ENCODE peak calls at places on chromosomes 1 and 21, in five cellular contexts. One of them, this sample, is unnamed. For H3K36me3, the result is how much of the 10 kb centered on the place peaks cover.

GRCh38 chr1:46393510-46393909 is 607 bp upstream of the FAAH start:
- DNase-seq in mucosa of descending colon: no peak
- DNase-seq in Peyer's patch: no peak
- DNase-seq in prostate gland: no peak
- DNase-seq in GM12878: no peak
- DNase-seq in this sample: no peak

GRCh38 chr1:225474439-225474985 is 46.7 kb upstream of the LBR start:
- DNase-seq in mucosa of descending colon: no peak
- DNase-seq in Peyer's patch: no peak
- DNase-seq in prostate gland: no peak
- DNase-seq in GM12878: no peak
- DNase-seq in this sample: no peak

GRCh38 chr1:210263963-210264362 is 31.4 kb downstream of the SERTAD4 start:
- DNase-seq in mucosa of descending colon: no peak
- DNase-seq in Peyer's patch: no peak
- DNase-seq in prostate gland: no peak
- DNase-seq in GM12878: no peak
- DNase-seq in this sample: no peak

GRCh38 chr21:38804617-38805281 is 980 bp upstream of the ETS2 start:
- DNase-seq in mucosa of descending colon: peak
- DNase-seq in Peyer's patch: peak
- DNase-seq in prostate gland: peak
- DNase-seq in GM12878: no peak
- DNase-seq in this sample: peak

GRCh38 chr21:39010629-39011404 is 172.4 kb downstream of the PSMG1 start:
- DNase-seq in mucosa of descending colon: no peak
- DNase-seq in Peyer's patch: no peak
- DNase-seq in prostate gland: no peak
- DNase-seq in GM12878: no peak
- DNase-seq in this sample: no peak

GRCh38 chr1:64654519-64655341 is 90.1 kb upstream of the RAVER2 start:
- DNase-seq in mucosa of descending colon: no peak
- DNase-seq in Peyer's patch: no peak
- DNase-seq in prostate gland: no peak
- DNase-seq in GM12878: no peak
- DNase-seq in this sample: no peak

GRCh38 chr1:199046618-199047017 is 407.8 kb downstream of the PTPRC start:
- DNase-seq in mucosa of descending colon: no peak
- DNase-seq in Peyer's patch: no peak
- DNase-seq in prostate gland: no peak
- DNase-seq in GM12878: no peak
- DNase-seq in this sample: no peak

GRCh38 chr1:185450123-185450788 is 133.2 kb upstream of the IVNS1ABP start:
- DNase-seq in mucosa of descending colon: no peak
- DNase-seq in Peyer's patch: no peak
- DNase-seq in prostate gland: no peak
- DNase-seq in GM12878: no peak
- DNase-seq in this sample: no peak

GRCh38 chr1:3011631-3012510 is 9.4 kb upstream of the ACTRT2 start:
- DNase-seq in mucosa of descending colon: peak
- DNase-seq in Peyer's patch: peak
- DNase-seq in prostate gland: no peak
- DNase-seq in GM12878: no peak
- DNase-seq in this sample: no peak

GRCh38 chr1:3013371-3014038 is 7.8 kb upstream of the ACTRT2 start:
- DNase-seq in mucosa of descending colon: peak
- DNase-seq in Peyer's patch: peak
- DNase-seq in prostate gland: no peak
- DNase-seq in GM12878: no peak
- DNase-seq in this sample: no peak

GRCh38 chr1:3014041-3014440 is 7.2 kb upstream of the ACTRT2 start:
- DNase-seq in mucosa of descending colon: peak
- DNase-seq in Peyer's patch: no peak
- DNase-seq in prostate gland: no peak
- DNase-seq in GM12878: no peak
- DNase-seq in this sample: no peak

GRCh38 chr1:3011127-3011526 is 10.1 kb upstream of the ACTRT2 start:
- DNase-seq in mucosa of descending colon: no peak
- DNase-seq in Peyer's patch: no peak
- DNase-seq in prostate gland: no peak
- DNase-seq in GM12878: no peak
- DNase-seq in this sample: no peak

GRCh38 chr1:3012511-3013291 is 8.6 kb upstream of the ACTRT2 start:
- DNase-seq in mucosa of descending colon: peak
- DNase-seq in Peyer's patch: peak
- DNase-seq in prostate gland: peak
- DNase-seq in GM12878: no peak
- DNase-seq in this sample: no peak
- TF ChIP-seq CTCF in mucosa of descending colon: peak
- TF ChIP-seq CTCF in Peyer's patch: peak
- TF ChIP-seq CTCF in prostate gland: peak
- TF ChIP-seq CTCF in GM12878: no peak
- TF ChIP-seq CTCF in this sample: peak

GRCh38 chr1:204085876-204086275 is 13.0 kb downstream of the SOX13 start:
- DNase-seq in mucosa of descending colon: no peak
- DNase-seq in Peyer's patch: no peak
- DNase-seq in prostate gland: no peak
- DNase-seq in GM12878: no peak
- DNase-seq in this sample: no peak
- H3K36me3 ChIP-seq in mucosa of descending colon: under half
- H3K36me3 ChIP-seq in Peyer's patch: under half
- H3K36me3 ChIP-seq in prostate gland: under half
- H3K36me3 ChIP-seq in GM12878: under half
- H3K36me3 ChIP-seq in this sample: under half

GRCh38 chr1:234645474-234645953 is 35.5 kb upstream of the IRF2BP2 start:
- DNase-seq in mucosa of descending colon: no peak
- DNase-seq in Peyer's patch: no peak
- DNase-seq in prostate gland: no peak
- DNase-seq in GM12878: no peak
- DNase-seq in this sample: no peak
- TF ChIP-seq CTCF in mucosa of descending colon: no peak
- TF ChIP-seq CTCF in Peyer's patch: no peak
- TF ChIP-seq CTCF in prostate gland: no peak
- TF ChIP-seq CTCF in GM12878: no peak
- TF ChIP-seq CTCF in this sample: no peak

DNA sequence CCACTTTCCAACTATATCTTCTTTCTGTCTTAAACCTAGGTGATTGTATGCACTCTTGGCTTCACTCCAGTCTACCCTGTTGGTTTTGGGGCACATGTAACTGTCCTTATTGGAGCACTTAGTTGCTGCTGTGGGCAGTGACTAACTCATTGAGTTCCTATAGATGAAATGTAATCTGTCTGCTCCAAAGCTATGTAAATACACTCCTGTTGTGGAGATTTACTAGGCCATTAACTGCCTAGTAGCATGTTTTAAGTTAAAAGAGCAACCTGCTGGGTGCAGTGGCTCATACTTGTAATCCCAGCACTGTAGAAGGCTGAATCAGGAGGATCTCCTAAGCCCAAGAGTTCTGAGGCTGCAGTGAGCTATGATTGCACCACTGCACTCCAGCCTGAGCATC is 137.6 kb downstream of the ZMYM4 start:
- DNase-seq in mucosa of descending colon: no peak
- DNase-seq in Peyer's patch: no peak
- DNase-seq in prostate gland: no peak
- DNase-seq in GM12878: no peak
- DNase-seq in this sample: no peak
- H3K36me3 ChIP-seq in mucosa of descending colon: under half
- H3K36me3 ChIP-seq in Peyer's patch: under half
- H3K36me3 ChIP-seq in prostate gland: under half
- H3K36me3 ChIP-seq in GM12878: under half
- H3K36me3 ChIP-seq in this sample: under half

GRCh38 chr1:168092566-168093355 is 44.0 kb downstream of the GPR161 start:
- DNase-seq in mucosa of descending colon: no peak
- DNase-seq in Peyer's patch: no peak
- DNase-seq in prostate gland: no peak
- DNase-seq in GM12878: no peak
- DNase-seq in this sample: peak
- TF ChIP-seq CTCF in mucosa of descending colon: no peak
- TF ChIP-seq CTCF in Peyer's patch: peak
- TF ChIP-seq CTCF in prostate gland: no peak
- TF ChIP-seq CTCF in GM12878: peak
- TF ChIP-seq CTCF in this sample: peak